ENCODE peak calls at places on chromosomes 7 and 10, in seven cellular contexts. J, R, Z, X, S, Q and Y are unnamed samples.

GRCh38 chr7:44738876-44739665 is 9.6 kb upstream of the ZMIZ2 start:
- DNase-seq in Q (no peak), R (no peak), X (no peak), J (no peak), Z (no peak), S (no peak), Y (no peak)

GRCh38 chr7:30976381-30976780 is 12.6 kb downstream of the GHRHR start:
- DNase-seq in J (no peak), R (no peak), Z (no peak), X (no peak), Q (no peak), S (no peak), Y (no peak)

GRCh38 chr7:38694326-38694725 is 63.2 kb upstream of the AMPH start:
- DNase-seq in Z (no peak), X (peak), J (no peak), R (no peak), S (no peak), Q (no peak), Y (no peak)

GRCh38 chr10:79331709-79332108 is 15.6 kb upstream of the PPIF start:
- DNase-seq in S (peak), X (peak), Z (no peak), R (peak), J (peak), Q (peak), Y (no peak)

GRCh38 chr10:125235093-125236069 is 75.0 kb upstream of the CTBP2 start:
- DNase-seq in Q (no peak), R (peak), Z (no peak), J (no peak), S (no peak), X (no peak), Y (no peak)

GRCh38 chr7:139909379-139910050 is 80.5 kb downstream of the TBXAS1 start:
- DNase-seq in Q (no peak), Z (no peak), R (no peak), X (no peak), J (no peak), S (no peak), Y (no peak)

GRCh38 chr7:2409745-2410414 is 6.5 kb downstream of the CHST12 start:
- DNase-seq in Q (no peak), J (no peak), S (no peak), X (no peak), Z (no peak), R (no peak), Y (no peak)

GRCh38 chr10:79152423-79152817 is 83.7 kb downstream of the ZMIZ1 start:
- DNase-seq in S (no peak), R (no peak), Z (no peak), X (no peak), J (no peak), Q (peak), Y (no peak)

GRCh38 chr10:61283066-61283465 is 170.1 kb downstream of the TMEM26 start:
- DNase-seq in J (no peak), Z (no peak), R (peak), S (no peak), X (no peak), Q (no peak), Y (no peak)

GRCh38 chr7:50626286-50626685 is 61.1 kb upstream of the DDC start:
- DNase-seq in Z (no peak), Q (no peak), S (no peak), X (no peak), J (no peak), R (no peak), Y (no peak)

GRCh38 chr7:138328215-138328614 is 131.8 kb upstream of the TRIM24 start:
- DNase-seq in X (no peak), Q (no peak), S (no peak), Z (no peak), J (no peak), R (no peak), Y (no peak)

GRCh38 chr10:132204781-132205473 is 18.2 kb downstream of the DPYSL4 start:
- DNase-seq in Z (peak), S (no peak), Q (peak), X (peak), R (no peak), J (no peak), Y (no peak)

GRCh38 chr7:51226042-51226755 is 90.4 kb downstream of the COBL start:
- DNase-seq in X (no peak), S (no peak), R (no peak), Z (no peak), J (no peak), Q (no peak), Y (no peak)

GRCh38 chr7:157955383-157955999 is 618.7 kb downstream of the DNAJB6 start:
- DNase-seq in Q (no peak), X (no peak), S (no peak), R (no peak), Z (peak), J (no peak), Y (no peak)

GRCh38 chr10:71431216-71431944 is 34.7 kb downstream of the CDH23 start:
- DNase-seq in X (no peak), R (no peak), S (no peak), Z (peak), Q (no peak), J (no peak), Y (no peak)

GRCh38 chr10:104582604-104582951 is 58.5 kb upstream of the SORCS3 start:
- DNase-seq in R (peak), S (no peak), X (no peak), Z (no peak), Q (no peak), J (no peak), Y (no peak)

GRCh38 chr7:28395404-28395803 is 16.9 kb upstream of the CREB5 start:
- DNase-seq in S (no peak), Q (no peak), X (no peak), Z (no peak), J (no peak), R (no peak), Y (no peak)

GRCh38 chr7:150356265-150356897 is 12.2 kb upstream of the REPIN1 start:
- DNase-seq in Z (peak), Q (no peak), J (no peak), R (no peak), X (no peak), S (no peak), Y (no peak)

GRCh38 chr10:91799580-91799975 is 1.4 kb downstream of the TNKS2 start:
- DNase-seq in S (no peak), Z (no peak), R (peak), J (peak), Q (no peak), X (no peak), Y (no peak)

GRCh38 chr10:51956822-51957221 is 257.4 kb upstream of the CSTF2T start:
- DNase-seq in J (no peak), Z (no peak), S (no peak), X (no peak), R (no peak), Q (no peak), Y (no peak)

GRCh38 chr10:118523775-118524174 is 71.7 kb downstream of the PRLHR start:
- DNase-seq in S (no peak), Q (no peak), X (no peak), Z (no peak), R (peak), J (peak), Y (no peak)

GRCh38 chr7:99560834-99561734 is 2.6 kb downstream of the ZNF655 start:
- DNase-seq in R (no peak), J (no peak), Q (no peak), X (no peak), S (no peak), Z (no peak), Y (no peak)

GRCh38 chr7:75809396-75809795 is 4.2 kb downstream of the CCL24 start:
- DNase-seq in Q (no peak), S (no peak), R (no peak), X (no peak), Z (no peak), J (no peak), Y (no peak)

GRCh38 chr10:3835770-3836169 is 50.8 kb upstream of the KLF6 start:
- DNase-seq in S (no peak), J (no peak), X (no peak), R (no peak), Z (no peak), Q (peak), Y (no peak)

GRCh38 chr10:71784679-71785272 is 11.5 kb upstream of the VSIR start:
- DNase-seq in Q (peak), S (no peak), J (no peak), X (no peak), R (no peak), Z (no peak), Y (no peak)

GRCh38 chr7:137934176-137934826 is 67.6 kb downstream of the CREB3L2 start:
- DNase-seq in S (no peak), Q (no peak), X (no peak), J (no peak), Z (no peak), R (no peak), Y (no peak)

GRCh38 chr7:131111-132094 is 61.0 kb upstream of the FAM20C start:
- DNase-seq in S (no peak), Q (peak), X (no peak), J (no peak), Z (peak), R (peak), Y (no peak)

GRCh38 chr10:24872049-24872789 is 80.2 kb downstream of the PRTFDC1 start:
- DNase-seq in S (no peak), J (peak), X (no peak), Q (no peak), R (peak), Z (no peak), Y (no peak)

GRCh38 chr10:43287056-43288007 is 20.5 kb upstream of the RASGEF1A start:
- DNase-seq in S (no peak), J (no peak), R (no peak), Z (no peak), Q (no peak), X (no peak), Y (peak)